ENCODE peak calls at places on chromosomes 3 and 15, in eight cellular contexts. I, T, L, C, W, K, B and Z are unnamed samples.

GRCh38 chr3:143045639-143046038 is 44.3 kb downstream of the U2SURP start:
- DNase-seq in C (no peak), L (no peak), W (no peak), B (no peak), I (no peak), K (no peak), T (no peak), Z (no peak)

GRCh38 chr3:78066287-78066686 is 1026.4 kb downstream of the ROBO2 start:
- DNase-seq in C (no peak), K (no peak), T (no peak), W (no peak), I (no peak), L (no peak), B (no peak), Z (no peak)

GRCh38 chr3:141280086-141280485 is 48.5 kb downstream of the PXYLP1 start:
- DNase-seq in C (no peak), T (peak; percentile 86), L (no peak), W (no peak), I (no peak), B (no peak), K (peak; percentile 59), Z (no peak)

GRCh38 chr15:75070674-75071073 is 47.3 kb downstream of the PPCDC start:
- DNase-seq in I (no peak), T (no peak), B (no peak), L (no peak), K (no peak), W (no peak), C (no peak), Z (no peak)

GRCh38 chr3:54932606-54933005 is 4.7 kb upstream of the LRTM1 start:
- DNase-seq in W (no peak), L (no peak), B (no peak), C (peak; percentile 65), T (no peak), I (no peak), K (no peak), Z (no peak)

GRCh38 chr3:152909180-152909883 is 74.4 kb downstream of the P2RY1 start:
- DNase-seq in K (no peak), C (no peak), W (no peak), I (no peak), T (peak; percentile 17), B (no peak), L (no peak), Z (no peak)

GRCh38 chr3:102037209-102037608 is 187.9 kb downstream of the NFKBIZ start:
- DNase-seq in W (no peak), T (no peak), B (no peak), L (no peak), K (no peak), I (no peak), C (no peak), Z (no peak)

GRCh38 chr15:87667643-87668042 is 588.9 kb downstream of the NTRK3 start:
- DNase-seq in I (no peak), B (no peak), K (no peak), W (no peak), L (no peak), C (no peak), T (no peak), Z (no peak)

GRCh38 chr3:33920511-33920910 is 122.1 kb downstream of the PDCD6IP start:
- DNase-seq in B (no peak), T (no peak), L (no peak), I (no peak), C (no peak), W (no peak), K (no peak), Z (no peak)

GRCh38 chr3:30315452-30315851 is 290.9 kb upstream of the TGFBR2 start:
- DNase-seq in C (no peak), L (no peak), K (no peak), W (no peak), T (peak; percentile 30), I (no peak), B (no peak), Z (no peak)

GRCh38 chr3:24272408-24272807 is 222.2 kb downstream of the THRB start:
- DNase-seq in I (no peak), L (no peak), T (peak; percentile 7), K (no peak), B (no peak), W (no peak), C (no peak), Z (no peak)

GRCh38 chr3:56183529-56183928 is 284.7 kb downstream of the ERC2 start:
- DNase-seq in W (no peak), K (no peak), C (no peak), B (no peak), T (peak; percentile 1), L (no peak), I (no peak), Z (no peak)

GRCh38 chr3:42302924-42303634 is 37.1 kb upstream of the CCK start:
- DNase-seq in W (no peak), C (no peak), K (no peak), I (no peak), L (no peak), B (no peak), T (no peak), Z (no peak)

GRCh38 chr3:43733459-43734384 is 43.0 kb downstream of the ABHD5 start:
- DNase-seq in B (no peak), W (peak; percentile 4), L (no peak), I (no peak), T (peak; percentile 68), C (no peak), K (peak; percentile 39), Z (no peak)

GRCh38 chr3:77407454-77407853 is 367.6 kb downstream of the ROBO2 start:
- DNase-seq in W (no peak), C (no peak), I (no peak), K (no peak), T (no peak), B (no peak), L (no peak), Z (no peak)

GRCh38 chr3:65039754-65040210 is 352.0 kb upstream of the ADAMTS9 start:
- DNase-seq in T (peak; percentile 68), B (no peak), K (no peak), I (no peak), C (no peak), W (no peak), L (peak; percentile 18), Z (no peak)

GRCh38 chr3:160478338-160478737 is 28.8 kb upstream of the TRIM59 start:
- DNase-seq in T (no peak), B (no peak), L (no peak), W (no peak), K (no peak), C (no peak), I (no peak), Z (no peak)

GRCh38 chr3:197238842-197239241 is 59.6 kb downstream of the DLG1 start:
- DNase-seq in W (no peak), T (no peak), B (no peak), L (no peak), C (no peak), K (no peak), I (no peak), Z (no peak)

GRCh38 chr3:69604735-69605435 is 134.4 kb upstream of the MITF start:
- DNase-seq in B (no peak), C (no peak), T (no peak), I (no peak), L (no peak), W (no peak), K (no peak), Z (no peak)

GRCh38 chr15:96341465-96342142 is 11.1 kb downstream of the NR2F2 start:
- DNase-seq in K (no peak), C (no peak), W (no peak), L (no peak), T (no peak), B (no peak), I (no peak), Z (no peak)

GRCh38 chr15:101176625-101177024 is 75.2 kb downstream of the CHSY1 start:
- DNase-seq in T (peak; percentile 48), I (no peak), W (no peak), B (no peak), K (no peak), C (no peak), L (no peak), Z (no peak)